ENCODE peak calls at places on chromosome 15, in ten cellular contexts. One of them, this sample, is unnamed.

GRCh38 chr15:85276508-85276907 is 103.9 kb upstream of the AKAP13 start:
- DNase-seq in left ventricle myocardium inferior: no peak
- DNase-seq in upper lobe of right lung: no peak
- DNase-seq in left lung: no peak
- DNase-seq in adrenal gland: no peak
- DNase-seq in heart left ventricle: no peak
- DNase-seq in A549: no peak
- DNase-seq in psoas muscle: no peak
- DNase-seq in fibroblast of lung: no peak
- DNase-seq in neural progenitor cell: no peak
- DNase-seq in this sample: no peak

GRCh38 chr15:92655178-92655995 is at the start of gene FAM174B:
- DNase-seq in adrenal gland: no peak
- DNase-seq in upper lobe of right lung: peak; percentile 82
- DNase-seq in fibroblast of lung: peak; percentile 57
- DNase-seq in heart left ventricle: peak; percentile 60
- DNase-seq in left ventricle myocardium inferior: peak; percentile 60
- DNase-seq in neural progenitor cell: peak; percentile 84
- DNase-seq in psoas muscle: peak; percentile 71
- DNase-seq in left lung: peak; percentile 47
- DNase-seq in A549: peak; percentile 68
- DNase-seq in this sample: no peak

GRCh38 chr15:50189630-50190029 is 7.6 kb downstream of the SLC27A2 start:
- DNase-seq in fibroblast of lung: no peak
- DNase-seq in psoas muscle: no peak
- DNase-seq in left lung: no peak
- DNase-seq in upper lobe of right lung: no peak
- DNase-seq in heart left ventricle: no peak
- DNase-seq in neural progenitor cell: no peak
- DNase-seq in adrenal gland: no peak
- DNase-seq in left ventricle myocardium inferior: no peak
- DNase-seq in A549: no peak
- DNase-seq in this sample: no peak

GRCh38 chr15:80159811-80160569 is 7.2 kb downstream of the FAH start:
- DNase-seq in heart left ventricle: no peak
- DNase-seq in left lung: no peak
- DNase-seq in psoas muscle: no peak
- DNase-seq in upper lobe of right lung: no peak
- DNase-seq in fibroblast of lung: peak; percentile 82
- DNase-seq in neural progenitor cell: no peak
- DNase-seq in adrenal gland: peak; percentile 86
- DNase-seq in left ventricle myocardium inferior: no peak
- DNase-seq in A549: no peak
- DNase-seq in this sample: no peak

GRCh38 chr15:36517758-36518157 is 61.7 kb upstream of the CDIN1 start:
- DNase-seq in left ventricle myocardium inferior: no peak
- DNase-seq in left lung: no peak
- DNase-seq in psoas muscle: no peak
- DNase-seq in upper lobe of right lung: no peak
- DNase-seq in neural progenitor cell: no peak
- DNase-seq in A549: no peak
- DNase-seq in heart left ventricle: no peak
- DNase-seq in fibroblast of lung: no peak
- DNase-seq in adrenal gland: no peak
- DNase-seq in this sample: no peak

GRCh38 chr15:73858062-73858461 is 15.3 kb upstream of the TBC1D21 start:
- DNase-seq in fibroblast of lung: no peak
- DNase-seq in neural progenitor cell: no peak
- DNase-seq in A549: no peak
- DNase-seq in heart left ventricle: no peak
- DNase-seq in left lung: no peak
- DNase-seq in psoas muscle: no peak
- DNase-seq in adrenal gland: no peak
- DNase-seq in upper lobe of right lung: no peak
- DNase-seq in left ventricle myocardium inferior: no peak
- DNase-seq in this sample: no peak

GRCh38 chr15:35546581-35547381 is 816 bp upstream of the DPH6 start:
- DNase-seq in heart left ventricle: peak; percentile 24
- DNase-seq in A549: no peak
- DNase-seq in adrenal gland: peak; percentile 49
- DNase-seq in upper lobe of right lung: no peak
- DNase-seq in psoas muscle: peak; percentile 50
- DNase-seq in fibroblast of lung: peak; percentile 12
- DNase-seq in neural progenitor cell: no peak
- DNase-seq in left lung: no peak
- DNase-seq in left ventricle myocardium inferior: no peak
- DNase-seq in this sample: no peak

GRCh38 chr15:36843822-36844221 is 256.5 kb downstream of the MEIS2 start:
- DNase-seq in psoas muscle: no peak
- DNase-seq in A549: no peak
- DNase-seq in neural progenitor cell: no peak
- DNase-seq in left lung: no peak
- DNase-seq in heart left ventricle: no peak
- DNase-seq in adrenal gland: no peak
- DNase-seq in upper lobe of right lung: no peak
- DNase-seq in left ventricle myocardium inferior: no peak
- DNase-seq in fibroblast of lung: no peak
- DNase-seq in this sample: no peak

GRCh38 chr15:70974004-70974832 is 81.6 kb downstream of the LRRC49 start:
- DNase-seq in neural progenitor cell: peak; percentile 9
- DNase-seq in adrenal gland: no peak
- DNase-seq in heart left ventricle: no peak
- DNase-seq in A549: peak; percentile 70
- DNase-seq in left lung: no peak
- DNase-seq in upper lobe of right lung: no peak
- DNase-seq in fibroblast of lung: peak; percentile 58
- DNase-seq in left ventricle myocardium inferior: no peak
- DNase-seq in psoas muscle: no peak
- DNase-seq in this sample: peak; percentile 16

GRCh38 chr15:87744815-87745214 is 511.7 kb downstream of the NTRK3 start:
- DNase-seq in heart left ventricle: no peak
- DNase-seq in upper lobe of right lung: no peak
- DNase-seq in A549: no peak
- DNase-seq in left ventricle myocardium inferior: no peak
- DNase-seq in adrenal gland: no peak
- DNase-seq in psoas muscle: no peak
- DNase-seq in neural progenitor cell: no peak
- DNase-seq in fibroblast of lung: no peak
- DNase-seq in left lung: no peak
- DNase-seq in this sample: no peak

GRCh38 chr15:82930466-82930865 is 22.1 kb downstream of the HOMER2 start:
- DNase-seq in upper lobe of right lung: no peak
- DNase-seq in left ventricle myocardium inferior: no peak
- DNase-seq in heart left ventricle: no peak
- DNase-seq in left lung: no peak
- DNase-seq in adrenal gland: no peak
- DNase-seq in neural progenitor cell: no peak
- DNase-seq in A549: no peak
- DNase-seq in psoas muscle: no peak
- DNase-seq in fibroblast of lung: no peak
- DNase-seq in this sample: no peak

GRCh38 chr15:82923744-82924143 is 28.8 kb downstream of the HOMER2 start:
- DNase-seq in neural progenitor cell: no peak
- DNase-seq in psoas muscle: no peak
- DNase-seq in A549: no peak
- DNase-seq in adrenal gland: no peak
- DNase-seq in fibroblast of lung: no peak
- DNase-seq in heart left ventricle: no peak
- DNase-seq in left lung: no peak
- DNase-seq in upper lobe of right lung: no peak
- DNase-seq in left ventricle myocardium inferior: no peak
- DNase-seq in this sample: no peak

GRCh38 chr15:82934100-82934880 is 18.2 kb downstream of the HOMER2 start:
- DNase-seq in left lung: no peak
- DNase-seq in upper lobe of right lung: peak; percentile 53
- DNase-seq in A549: no peak
- DNase-seq in left ventricle myocardium inferior: no peak
- DNase-seq in heart left ventricle: no peak
- DNase-seq in adrenal gland: no peak
- DNase-seq in fibroblast of lung: no peak
- DNase-seq in neural progenitor cell: no peak
- DNase-seq in psoas muscle: no peak
- DNase-seq in this sample: no peak

GRCh38 chr15:82933576-82933975 is 18.9 kb downstream of the HOMER2 start:
- DNase-seq in left ventricle myocardium inferior: no peak
- DNase-seq in fibroblast of lung: peak; percentile 11
- DNase-seq in adrenal gland: no peak
- DNase-seq in A549: no peak
- DNase-seq in psoas muscle: no peak
- DNase-seq in upper lobe of right lung: no peak
- DNase-seq in neural progenitor cell: no peak
- DNase-seq in heart left ventricle: no peak
- DNase-seq in left lung: no peak
- DNase-seq in this sample: no peak

DNA sequence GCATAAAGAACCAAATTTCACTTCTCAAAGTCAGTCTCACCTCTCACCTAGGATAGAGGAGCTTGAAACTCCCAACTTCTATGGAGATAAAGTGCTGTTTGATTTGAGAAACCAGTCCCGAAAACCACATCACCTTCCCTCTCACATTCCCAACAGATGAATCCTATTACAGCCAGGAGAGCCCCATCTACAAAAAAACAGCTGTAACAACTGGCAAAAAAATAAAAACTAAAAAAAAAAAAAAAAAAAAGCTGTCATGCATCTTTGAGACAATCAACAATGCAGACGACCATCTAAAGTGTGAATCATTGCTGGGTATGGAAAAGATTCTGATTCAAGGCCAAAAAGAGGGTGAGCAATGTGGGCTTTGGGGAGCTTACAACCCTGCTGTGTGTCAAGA is 23.8 kb downstream of the HOMER2 start:
- DNase-seq in adrenal gland: no peak
- DNase-seq in heart left ventricle: no peak
- DNase-seq in psoas muscle: no peak
- DNase-seq in left lung: no peak
- DNase-seq in neural progenitor cell: no peak
- DNase-seq in fibroblast of lung: peak; percentile 21
- DNase-seq in upper lobe of right lung: no peak
- DNase-seq in A549: no peak
- DNase-seq in left ventricle myocardium inferior: no peak
- DNase-seq in this sample: no peak
- H3K27ac ChIP-seq in adrenal gland: no peak overlapping the region
- H3K27ac ChIP-seq in heart left ventricle: no peak overlapping the region
- H3K27ac ChIP-seq in psoas muscle: no peak overlapping the region
- H3K27ac ChIP-seq in left lung: no peak overlapping the region
- H3K27ac ChIP-seq in neural progenitor cell: no peak overlapping the region
- H3K27ac ChIP-seq in fibroblast of lung: no peak overlapping the region
- H3K27ac ChIP-seq in upper lobe of right lung: no peak overlapping the region
- H3K27ac ChIP-seq in A549: no peak overlapping the region
- H3K27ac ChIP-seq in left ventricle myocardium inferior: no peak overlapping the region
- H3K27ac ChIP-seq in this sample: no peak overlapping the region

DNA sequence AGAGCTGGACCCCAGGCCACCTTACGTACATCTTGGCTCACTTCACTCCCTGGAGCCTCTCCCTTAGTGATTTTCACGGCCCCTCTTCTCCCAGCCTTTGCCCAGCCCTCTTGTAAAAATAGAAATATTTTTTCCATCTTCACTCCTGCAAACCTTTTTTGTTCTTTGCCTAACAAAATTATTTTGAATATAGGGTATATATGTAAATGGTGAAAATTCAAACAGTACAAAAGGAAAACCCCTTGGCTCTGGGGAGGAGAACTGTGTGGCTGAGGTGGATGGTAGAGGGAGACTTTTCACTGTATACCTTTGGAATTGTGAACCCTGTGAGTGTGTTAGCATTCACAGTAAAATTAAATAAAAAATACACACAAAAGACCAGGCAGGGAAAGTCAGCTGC is 34.9 kb upstream of the POLG start:
- DNase-seq in neural progenitor cell: no peak
- DNase-seq in left ventricle myocardium inferior: no peak
- DNase-seq in A549: no peak
- DNase-seq in psoas muscle: no peak
- DNase-seq in adrenal gland: no peak
- DNase-seq in left lung: no peak
- DNase-seq in fibroblast of lung: no peak
- DNase-seq in upper lobe of right lung: no peak
- DNase-seq in heart left ventricle: no peak
- DNase-seq in this sample: no peak
- H3K4me3 ChIP-seq in neural progenitor cell: no peak overlapping the region
- H3K4me3 ChIP-seq in left ventricle myocardium inferior: no peak overlapping the region
- H3K4me3 ChIP-seq in A549: no peak overlapping the region
- H3K4me3 ChIP-seq in psoas muscle: no peak overlapping the region
- H3K4me3 ChIP-seq in adrenal gland: no peak overlapping the region
- H3K4me3 ChIP-seq in left lung: no peak overlapping the region
- H3K4me3 ChIP-seq in fibroblast of lung: no peak overlapping the region
- H3K4me3 ChIP-seq in upper lobe of right lung: no peak overlapping the region
- H3K4me3 ChIP-seq in heart left ventricle: no peak overlapping the region
- H3K4me3 ChIP-seq in this sample: no peak overlapping the region

GRCh38 chr15:62059108-62059817 is 984 bp downstream of the VPS13C start:
- DNase-seq in fibroblast of lung: no peak
- DNase-seq in left ventricle myocardium inferior: no peak
- DNase-seq in left lung: no peak
- DNase-seq in adrenal gland: no peak
- DNase-seq in psoas muscle: no peak
- DNase-seq in neural progenitor cell: no peak
- DNase-seq in heart left ventricle: no peak
- DNase-seq in A549: no peak
- DNase-seq in upper lobe of right lung: no peak
- DNase-seq in this sample: no peak
- TF ChIP-seq CTCF in fibroblast of lung: no peak
- TF ChIP-seq CTCF in left ventricle myocardium inferior: peak; percentile 17
- TF ChIP-seq CTCF in left lung: no peak
- TF ChIP-seq CTCF in adrenal gland: no peak
- TF ChIP-seq CTCF in psoas muscle: no peak
- TF ChIP-seq CTCF in neural progenitor cell: peak; percentile 18
- TF ChIP-seq CTCF in heart left ventricle: no peak
- TF ChIP-seq CTCF in A549: no peak
- TF ChIP-seq CTCF in upper lobe of right lung: peak; percentile 6
- TF ChIP-seq CTCF in this sample: peak; percentile 41

DNA sequence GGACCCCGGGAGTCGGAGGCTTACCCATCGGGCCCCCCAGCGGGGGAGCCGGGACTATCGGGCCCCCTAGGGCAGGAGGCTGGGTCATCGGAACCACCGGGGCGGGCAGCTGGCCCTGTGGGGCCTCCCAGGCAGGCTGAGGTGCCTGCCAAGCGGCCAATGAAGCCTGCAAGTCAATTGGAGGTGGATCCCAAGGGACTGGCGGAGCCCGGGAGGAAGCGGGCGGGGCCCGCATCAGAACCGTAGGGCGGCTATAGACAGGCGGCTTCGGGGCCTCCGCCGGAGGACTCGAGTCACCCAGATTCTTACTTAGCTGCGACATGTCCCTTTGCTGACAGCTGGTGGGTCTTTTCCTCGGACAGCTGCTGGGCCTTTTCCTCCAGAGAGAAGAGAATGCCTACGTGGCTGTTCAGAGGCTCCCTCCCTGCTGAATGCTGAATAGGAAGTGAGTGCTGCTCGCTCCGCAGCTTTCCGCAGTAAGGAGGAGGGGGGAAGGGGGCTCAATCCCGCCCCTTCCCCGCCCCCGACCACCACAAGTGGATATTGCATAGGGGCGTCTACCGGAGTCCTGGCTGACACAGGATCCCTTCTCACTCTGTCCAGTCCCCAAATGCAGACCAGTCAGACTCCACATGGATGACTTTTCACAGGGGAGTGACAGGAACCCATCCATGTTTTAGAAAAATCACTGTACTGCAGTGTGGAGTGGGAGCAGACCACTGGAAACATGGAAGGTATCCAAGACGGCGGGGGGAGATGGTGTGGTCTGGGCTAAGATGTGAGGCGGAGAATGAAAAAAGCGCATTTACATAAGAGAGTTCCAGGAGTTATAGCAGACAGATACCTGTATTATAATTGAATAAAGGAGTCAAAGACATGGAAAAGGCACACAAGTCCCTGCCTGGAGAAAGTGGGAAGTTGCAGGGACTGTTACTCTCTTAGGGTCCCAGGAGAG is at the start of gene MAGEL2:
- DNase-seq in neural progenitor cell: peak; percentile 77
- DNase-seq in left ventricle myocardium inferior: no peak
- DNase-seq in adrenal gland: no peak
- DNase-seq in heart left ventricle: no peak
- DNase-seq in A549: no peak
- DNase-seq in upper lobe of right lung: no peak
- DNase-seq in left lung: no peak
- DNase-seq in fibroblast of lung: peak; percentile 35
- DNase-seq in psoas muscle: peak; percentile 41
- DNase-seq in this sample: no peak
- H3K27ac ChIP-seq in neural progenitor cell: no peak within 1 kb of the TSS
- H3K27ac ChIP-seq in left ventricle myocardium inferior: no peak within 1 kb of the TSS
- H3K27ac ChIP-seq in adrenal gland: no peak within 1 kb of the TSS
- H3K27ac ChIP-seq in heart left ventricle: no peak within 1 kb of the TSS
- H3K27ac ChIP-seq in A549: no peak within 1 kb of the TSS
- H3K27ac ChIP-seq in upper lobe of right lung: no peak within 1 kb of the TSS
- H3K27ac ChIP-seq in left lung: no peak within 1 kb of the TSS
- H3K27ac ChIP-seq in fibroblast of lung: no peak within 1 kb of the TSS
- H3K27ac ChIP-seq in psoas muscle: no peak within 1 kb of the TSS
- H3K27ac ChIP-seq in this sample: no peak within 1 kb of the TSS

This sample was measured in brain microvascular endothelial cell.